ENCODE peak calls at places on chromosomes 7 and 10, in four cellular contexts. One of them, this sample, is unnamed.

GRCh38 chr7:128137096-128137655 is 103.9 kb upstream of the LEP start:
- DNase-seq in H9: no peak
- DNase-seq in SW 1271: no peak
- DNase-seq in heart left ventricle: no peak
- DNase-seq in this sample: no peak

GRCh38 chr10:58667658-58668310 is 155.1 kb downstream of the BICC1 start:
- DNase-seq in H9: no peak
- DNase-seq in SW 1271: no peak
- DNase-seq in heart left ventricle: no peak
- DNase-seq in this sample: no peak

GRCh38 chr7:107150375-107151073 is 18.3 kb upstream of the HBP1 start:
- DNase-seq in H9: no peak
- DNase-seq in SW 1271: no peak
- DNase-seq in heart left ventricle: peak; percentile 66
- DNase-seq in this sample: peak; percentile 74

GRCh38 chr10:102422586-102423129 is 2.0 kb downstream of the FBXL15 start:
- DNase-seq in H9: peak; percentile 90
- DNase-seq in SW 1271: no peak
- DNase-seq in heart left ventricle: peak; percentile 92
- DNase-seq in this sample: peak; percentile 90

GRCh38 chr10:42981358-42982236 is 95.3 kb upstream of the RET start:
- DNase-seq in H9: peak; percentile 22
- DNase-seq in SW 1271: no peak
- DNase-seq in heart left ventricle: peak; percentile 58
- DNase-seq in this sample: peak; percentile 58

GRCh38 chr10:126390324-126390723 is 2.0 kb upstream of the ADAM12 start:
- DNase-seq in H9: no peak
- DNase-seq in SW 1271: no peak
- DNase-seq in heart left ventricle: no peak
- DNase-seq in this sample: no peak

GRCh38 chr7:26639695-26640094 is 224.7 kb downstream of the SKAP2 start:
- DNase-seq in H9: no peak
- DNase-seq in SW 1271: no peak
- DNase-seq in heart left ventricle: no peak
- DNase-seq in this sample: no peak

GRCh38 chr7:67857698-67858097 is 861.1 kb downstream of the TYW1 start:
- DNase-seq in H9: no peak
- DNase-seq in SW 1271: no peak
- DNase-seq in heart left ventricle: no peak
- DNase-seq in this sample: no peak

GRCh38 chr7:69772699-69773436 is 174.6 kb downstream of the AUTS2 start:
- DNase-seq in H9: no peak
- DNase-seq in SW 1271: no peak
- DNase-seq in heart left ventricle: no peak
- DNase-seq in this sample: no peak

GRCh38 chr7:115613836-115614235 is 416.7 kb downstream of the TFEC start:
- DNase-seq in H9: no peak
- DNase-seq in SW 1271: no peak
- DNase-seq in heart left ventricle: no peak
- DNase-seq in this sample: no peak